ENCODE peak calls at places on chromosome 3, in five cellular contexts. I is M059J, R is psoas muscle, X is naive B cell, U is lung. K is an unnamed sample.
A peak's percentile ranks its signal among the peaks of the same experiment; 100 is the strongest.

GRCh38 chr3:126034481-126035361 is 49.2 kb downstream of the SLC41A3 start:
- DNase-seq in I (peak; percentile 43), R (no peak), X (no peak), U (no peak), K (no peak)

GRCh38 chr3:4976109-4976508 is 3.1 kb upstream of the BHLHE40 start:
- DNase-seq in I (peak; percentile 73), R (peak; percentile 73), X (no peak), U (peak; percentile 73), K (peak; percentile 89)

GRCh38 chr3:133937061-133937686 is 41.5 kb upstream of the RAB6B start:
- DNase-seq in I (no peak), R (no peak), X (no peak), U (no peak), K (no peak)

GRCh38 chr3:135908225-135908624 is 57.3 kb upstream of the PPP2R3A start:
- DNase-seq in I (peak; percentile 69), R (no peak), X (no peak), U (no peak), K (peak; percentile 91)

GRCh38 chr3:50246517-50246954 is 10.5 kb downstream of the GNAI2 start:
- DNase-seq in I (peak; percentile 97), R (no peak), X (peak; percentile 38), U (no peak), K (peak; percentile 98)

GRCh38 chr3:48402907-48403306 is 27.0 kb downstream of the PLXNB1 start:
- DNase-seq in I (no peak), R (no peak), X (no peak), U (no peak), K (no peak)

GRCh38 chr3:78176869-78177268 is 1137.0 kb downstream of the ROBO2 start:
- DNase-seq in I (no peak), R (no peak), X (no peak), U (no peak), K (no peak)

GRCh38 chr3:98645039-98645438 is 51.6 kb upstream of the CPOX start:
- DNase-seq in I (peak; percentile 56), R (no peak), X (no peak), U (no peak), K (peak; percentile 59)

GRCh38 chr3:186902154-186902553 is 28.2 kb upstream of the ST6GAL1 start:
- DNase-seq in I (peak; percentile 56), R (no peak), X (no peak), U (no peak), K (no peak)

GRCh38 chr3:177528306-177529070 is 331.2 kb upstream of the TBL1XR1 start:
- DNase-seq in I (peak; percentile 55), R (no peak), X (no peak), U (no peak), K (no peak)

GRCh38 chr3:134711284-134711683 is 60.5 kb upstream of the KY start:
- DNase-seq in I (peak; percentile 92), R (no peak), X (no peak), U (no peak), K (no peak)

GRCh38 chr3:36124118-36124796 is 256.0 kb upstream of the STAC start:
- DNase-seq in I (peak; percentile 70), R (no peak), X (no peak), U (no peak), K (peak; percentile 80)

K was measured in epithelial cell of esophagus.